ENCODE peak calls at places on chromosome 1, in nine cellular contexts. Q is NCI-H1417; T is body of pancreas; D is nephron progenitor cell; F is naive thymus-derived CD4-positive, alpha-beta T cell; K is endothelial cell; O is aorta; I is psoas muscle; W is lower leg skin. N is an unnamed sample.

GRCh38 chr1:246161626-246162025 is 345.5 kb downstream of the SMYD3 start:
- DNase-seq in K (no peak), Q (no peak), I (no peak), O (no peak), D (no peak), T (no peak), W (no peak), F (no peak), N (no peak)

GRCh38 chr1:77267035-77267434 is 14.8 kb upstream of the AK5 start:
- DNase-seq in D (no peak), Q (no peak), I (no peak), F (no peak), W (no peak), T (no peak), K (no peak), O (no peak), N (no peak)

GRCh38 chr1:117026361-117026760 is 24.8 kb downstream of the CD101 start:
- DNase-seq in D (no peak), Q (no peak), F (no peak), I (no peak), K (no peak), O (no peak), W (no peak), T (no peak), N (no peak)

GRCh38 chr1:205279986-205280385 is 41.6 kb downstream of the NUAK2 start:
- DNase-seq in K (no peak), O (no peak), D (no peak), I (no peak), W (no peak), Q (no peak), T (no peak), F (no peak), N (no peak)

GRCh38 chr1:240189386-240189989 is 97.8 kb downstream of the FMN2 start:
- DNase-seq in K (peak), T (peak), Q (peak), W (peak), I (no peak), O (no peak), F (no peak), D (peak), N (no peak)

GRCh38 chr1:11979818-11980675 is at the start of gene MFN2:
- DNase-seq in W (peak), K (peak), O (peak), D (peak), I (peak), Q (peak), T (peak), F (peak), N (peak)

GRCh38 chr1:1677718-1678580 is 14.6 kb downstream of the SLC35E2B start:
- DNase-seq in D (no peak), T (no peak), F (no peak), O (peak), I (no peak), K (peak), W (no peak), Q (no peak), N (no peak)

GRCh38 chr1:62318756-62319544 is at the start of gene KANK4:
- DNase-seq in I (no peak), K (peak), D (peak), Q (peak), T (peak), O (no peak), F (no peak), W (no peak), N (no peak)

GRCh38 chr1:42952353-42953001 is 6.2 kb downstream of the SLC2A1 start:
- DNase-seq in F (no peak), I (no peak), K (no peak), Q (no peak), D (no peak), O (no peak), T (no peak), W (no peak), N (no peak)

N was measured in ecto neural progenitor cell.